ENCODE peak calls at places on chromosomes 16 and 17, in four cellular contexts. T is mammary epithelial cell, K is BJ, O is endodermal cell. X is an unnamed sample. For H3K27me3 and H3K36me3, the result is how much of the 10 kb centered on the place peaks cover.

GRCh38 chr16:54077412-54077821 is 209.2 kb downstream of the IRX3 start:
- DNase-seq in T (peak), K (no peak), O (no peak), X (peak)

GRCh38 chr16:17451835-17452234 is 18.9 kb downstream of the XYLT1 start:
- DNase-seq in T (no peak), K (no peak), O (no peak), X (no peak)

GRCh38 chr16:4936991-4937781 is at the start of gene PPL:
- DNase-seq in T (peak), K (no peak), O (peak), X (peak)

GRCh38 chr17:77459018-77459755 is 318.4 kb downstream of the SEC14L1 start:
- DNase-seq in T (no peak), K (no peak), O (no peak), X (no peak)

GRCh38 chr17:77502626-77503292 is 362.0 kb downstream of the SEC14L1 start:
- DNase-seq in T (no peak), K (no peak), O (peak), X (no peak)

GRCh38 chr16:87086575-87086974 is 230.6 kb downstream of the C16orf95 start:
- DNase-seq in T (no peak), K (no peak), O (no peak), X (no peak)

GRCh38 chr16:57422026-57422944 is 17.7 kb downstream of the CCL17 start:
- DNase-seq in T (peak), K (no peak), O (peak), X (peak)

GRCh38 chr17:9330903-9331272 is 244.7 kb downstream of the STX8 start:
- DNase-seq in T (no peak), K (no peak), O (no peak), X (no peak)

GRCh38 chr17:48544356-48545021 is 420 bp downstream of the HOXB2 start:
- DNase-seq in T (peak), K (no peak), O (peak), X (no peak)

DNA sequence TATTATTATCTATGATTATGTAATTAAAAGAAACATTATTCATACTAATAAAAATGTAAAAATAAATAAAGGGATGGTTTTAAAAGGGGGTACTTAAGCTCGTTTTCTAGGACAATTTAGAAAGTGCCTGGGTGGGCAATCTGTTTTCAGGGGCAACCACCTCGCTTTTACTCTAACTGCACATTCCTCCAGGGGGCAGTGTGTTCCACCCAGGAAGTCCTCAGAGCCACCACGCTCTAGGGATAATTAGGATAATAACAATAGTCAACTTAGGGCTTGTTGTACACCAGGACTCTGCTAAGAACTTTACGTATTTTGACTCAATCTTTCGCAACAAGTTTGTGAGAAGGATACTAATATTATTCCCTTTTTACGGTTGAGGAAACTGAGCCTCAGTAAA is 396.7 kb upstream of the MAF start:
- DNase-seq in T (no peak), K (no peak), O (peak), X (peak)
- TF ChIP-seq CTCF in T (peak), K (peak), O (peak), X (peak)

GRCh38 chr16:85288869-85289660 is 176.8 kb upstream of the CIBAR2 start:
- DNase-seq in T (no peak), K (no peak), O (no peak), X (no peak)
- H3K27me3 ChIP-seq in T (under half), K (under half), O (under half), X (under half)

GRCh38 chr17:17252149-17252810 is 15.3 kb upstream of the FLCN start:
- DNase-seq in T (no peak), K (no peak), O (no peak), X (no peak)

GRCh38 chr17:17241656-17242055 is 4.7 kb upstream of the FLCN start:
- DNase-seq in T (no peak), K (no peak), O (no peak), X (no peak)

GRCh38 chr17:17242246-17242645 is 5.3 kb upstream of the FLCN start:
- DNase-seq in T (no peak), K (no peak), O (no peak), X (no peak)

GRCh38 chr17:17243163-17243562 is 6.2 kb upstream of the FLCN start:
- DNase-seq in T (no peak), K (no peak), O (no peak), X (no peak)

GRCh38 chr17:17246879-17247278 is 9.9 kb upstream of the FLCN start:
- DNase-seq in T (no peak), K (no peak), O (no peak), X (no peak)
- H3K36me3 ChIP-seq in T (under half), K (under half), O (under half), X (under half)

DNA sequence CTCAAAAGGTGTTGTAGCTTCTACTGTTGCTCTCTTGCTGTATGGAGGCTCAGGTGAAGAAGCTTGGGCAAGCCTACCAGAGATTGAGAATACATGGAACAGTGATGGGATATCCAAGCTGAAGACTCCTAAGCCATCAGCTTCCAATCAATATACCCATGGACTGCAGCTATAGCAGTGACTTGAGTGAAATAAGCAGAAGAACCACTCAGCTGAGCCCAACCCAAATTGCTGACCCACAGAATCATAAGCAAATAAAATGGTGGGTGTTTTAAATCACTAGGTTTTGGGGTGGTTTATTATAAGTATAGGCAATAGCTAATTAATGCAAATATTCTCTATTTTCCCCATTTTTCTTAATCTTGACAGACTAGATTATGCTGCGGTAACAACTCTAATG is 147.7 kb upstream of the SALL1 start:
- DNase-seq in T (no peak), K (no peak), O (no peak), X (no peak)
- TF ChIP-seq CTCF in T (no peak), K (no peak), O (no peak), X (no peak)

GRCh38 chr17:35748323-35748960 is 4.6 kb downstream of the GAS2L2 start:
- DNase-seq in T (peak), K (no peak), O (no peak), X (peak)
- H3K27me3 ChIP-seq in T (under half), K (under half), O (under half), X (under half)

GRCh38 chr17:64503821-64504768 is 2.0 kb downstream of the DDX5 start:
- DNase-seq in T (no peak), K (no peak), O (no peak), X (no peak)
- H3K36me3 ChIP-seq in T (under half), K (under half), O (half or more), X (under half)

DNA sequence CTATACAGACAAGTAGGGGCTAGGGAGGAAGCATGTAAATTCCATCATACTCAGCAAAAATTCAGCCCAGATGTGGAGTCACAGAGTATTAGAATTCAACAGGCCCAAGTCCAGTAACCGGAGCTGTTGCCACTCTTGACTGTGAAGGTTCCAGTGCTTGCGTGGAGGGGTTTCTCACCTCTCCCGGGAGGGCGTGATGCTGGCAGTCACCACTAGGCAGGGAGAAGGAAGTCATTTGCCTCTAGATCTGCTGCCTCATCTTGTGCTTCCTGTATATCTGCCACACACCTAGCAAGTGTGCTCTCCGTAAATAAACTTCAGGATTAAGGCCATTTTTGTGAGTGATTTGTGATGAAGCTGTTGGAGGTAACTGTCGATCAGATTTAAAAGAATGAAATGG is 1.0 kb upstream of the CKLF start:
- DNase-seq in T (no peak), K (no peak), O (peak), X (no peak)
- TF ChIP-seq CTCF in T (no peak), K (peak), O (peak), X (peak)

GRCh38 chr16:55656695-55657092 is 906 bp downstream of the SLC6A2 start:
- DNase-seq in T (no peak), K (no peak), O (no peak), X (no peak)

GRCh38 chr16:55655381-55655708 is 443 bp upstream of the SLC6A2 start:
- DNase-seq in T (no peak), K (no peak), O (no peak), X (no peak)

GRCh38 chr16:55653106-55653505 is 2.7 kb upstream of the SLC6A2 start:
- DNase-seq in T (no peak), K (no peak), O (peak), X (no peak)

GRCh38 chr16:55657616-55658015 is 1.8 kb downstream of the SLC6A2 start:
- DNase-seq in T (no peak), K (no peak), O (no peak), X (no peak)

DNA sequence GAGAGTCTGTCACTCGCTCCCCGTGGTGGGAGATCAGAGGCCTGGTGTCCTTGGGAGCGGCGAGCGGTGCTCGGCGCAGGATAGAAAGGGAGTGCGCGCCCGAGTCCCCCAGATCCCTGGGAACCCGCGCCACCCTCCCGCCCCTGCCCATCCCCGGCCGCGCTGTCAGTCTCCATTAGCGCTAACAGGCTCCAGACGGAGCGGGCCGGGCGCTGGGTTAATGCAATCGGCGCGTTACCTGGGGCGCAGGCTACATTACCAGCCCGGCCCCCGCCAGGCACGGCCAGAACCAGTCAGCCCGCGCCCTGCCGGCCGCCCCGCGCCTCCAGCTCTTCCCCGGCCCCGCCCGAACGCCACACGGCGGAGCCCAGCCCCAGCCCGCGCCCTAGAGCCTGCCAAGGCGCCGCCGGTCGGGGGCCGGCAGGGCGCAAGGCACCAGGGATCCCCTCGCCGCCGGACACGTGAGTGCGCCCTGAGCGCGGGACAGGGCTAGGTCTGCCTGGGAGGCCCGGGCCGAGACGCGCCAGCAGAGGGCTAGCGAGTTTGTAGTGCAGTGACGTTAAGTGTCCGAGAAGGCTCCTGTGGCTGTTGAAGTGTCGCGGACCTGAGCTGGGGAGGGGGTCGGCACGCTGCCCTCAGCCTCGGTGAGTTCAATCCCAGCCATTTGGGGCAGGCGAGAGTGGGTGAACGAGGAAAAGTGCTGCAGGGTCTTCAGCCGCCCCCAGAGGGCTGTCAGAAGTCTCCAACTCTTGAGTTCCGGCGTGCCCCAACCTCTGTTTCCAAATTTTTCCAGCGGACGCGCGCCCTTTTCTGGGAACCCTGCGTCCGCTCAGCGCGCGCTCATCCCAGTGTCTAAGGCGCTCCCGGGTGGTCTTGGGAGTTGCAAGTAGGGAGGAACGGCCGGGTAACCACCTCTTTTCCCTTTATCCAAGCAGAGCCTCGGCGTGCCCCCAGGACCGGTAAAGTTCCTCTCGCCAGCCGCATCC is at the start of gene SLC6A2:
- DNase-seq in T (peak), K (no peak), O (peak), X (no peak)
- H3K27me3 ChIP-seq in T (under half), K (under half), O (half or more), X (under half)

GRCh38 chr16:8627456-8627855 is 6.0 kb downstream of the METTL22 start:
- DNase-seq in T (no peak), K (no peak), O (no peak), X (no peak)
- H3K36me3 ChIP-seq in T (under half), K (under half), O (half or more), X (under half)

DNA sequence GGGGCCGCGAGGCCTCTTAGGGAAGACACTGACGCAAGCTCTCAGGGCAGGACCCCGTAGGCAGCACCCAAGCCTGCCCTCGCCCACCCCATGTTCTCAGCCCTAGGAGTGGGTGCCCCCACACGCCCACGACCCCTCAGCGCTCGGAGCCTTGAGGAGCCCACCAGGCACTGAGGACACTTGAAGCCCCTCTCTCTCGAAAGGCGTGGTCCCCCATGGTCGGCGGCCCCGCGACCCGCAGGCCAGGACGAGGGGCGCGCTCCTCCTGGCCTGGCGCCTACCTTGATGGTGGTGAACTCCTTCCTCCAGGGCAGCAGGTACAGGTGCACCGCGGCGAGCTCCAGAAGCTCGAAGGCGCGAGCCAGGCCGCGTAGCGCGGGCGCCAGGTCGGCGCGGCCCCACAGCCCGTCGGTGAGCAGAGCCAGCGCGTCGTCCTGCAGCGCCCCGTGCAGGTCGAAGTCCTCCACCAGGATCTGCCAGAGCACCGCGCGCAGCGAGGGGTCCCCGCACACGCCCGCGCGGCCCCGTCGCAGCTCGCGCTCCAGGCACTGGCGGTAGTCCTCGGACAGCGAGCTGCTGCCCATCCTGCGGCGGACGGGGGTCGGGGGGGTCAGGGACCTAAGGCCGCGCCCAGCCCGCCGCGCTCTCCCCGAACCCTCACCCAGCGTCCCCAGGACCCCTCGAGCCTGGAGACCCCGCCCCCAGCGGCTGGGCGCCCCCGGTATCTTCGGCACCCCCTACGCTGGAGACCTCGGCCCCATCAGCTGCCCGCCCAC is 668 bp downstream of the SPATA2L start:
- DNase-seq in T (peak), K (no peak), O (peak), X (peak)
- TF ChIP-seq CTCF in T (no peak), K (peak), O (peak), X (peak)

X was measured in bronchial epithelial cell.